ENCODE peak calls at places on chromosomes 4 and X, in six cellular contexts. E is mesothelial cell of epicardium, M is prostate gland, F is WTC11, X is left lung, J is progenitor cell of endocrine pancreas. Z is an unnamed sample.

GRCh38 chr4:150402968-150403367 is 179.0 kb upstream of the MAB21L2 start:
- DNase-seq in F (no peak), J (no peak), M (no peak), E (peak), X (peak), Z (no peak)

GRCh38 chrX:43870011-43870410 is 12.2 kb downstream of the MAOB start:
- DNase-seq in J (no peak), F (no peak), M (no peak), X (no peak), E (no peak), Z (no peak)

GRCh38 chrX:123675154-123675553 is 57.7 kb downstream of the THOC2 start:
- DNase-seq in M (no peak), J (no peak), F (no peak), X (no peak), E (no peak), Z (no peak)

GRCh38 chrX:39260965-39261364 is 459.7 kb downstream of the MID1IP1 start:
- DNase-seq in F (no peak), J (no peak), X (no peak), M (no peak), E (no peak), Z (no peak)

GRCh38 chr4:188374870-188375269 is 235.6 kb downstream of the TRIML1 start:
- DNase-seq in E (no peak), M (no peak), J (no peak), X (peak), F (no peak), Z (no peak)

GRCh38 chrX:2389324-2389723 is 111.5 kb downstream of the DHRSX start:
- DNase-seq in X (no peak), F (no peak), J (no peak), M (no peak), E (no peak), Z (no peak)

GRCh38 chr4:62135565-62136156 is 935.5 kb downstream of the ADGRL3 start:
- DNase-seq in X (no peak), J (no peak), F (no peak), M (no peak), E (no peak), Z (no peak)

GRCh38 chr4:118280501-118281218 is 72.1 kb downstream of the PRSS12 start:
- DNase-seq in X (peak), J (no peak), F (peak), E (no peak), M (peak), Z (peak)

GRCh38 chrX:45771114-45771513 is 570.4 kb upstream of the DIPK2B start:
- DNase-seq in J (no peak), X (peak), F (no peak), M (peak), E (no peak), Z (peak)

GRCh38 chr4:18942874-18943273 is 921.3 kb upstream of the LCORL start:
- DNase-seq in E (no peak), M (no peak), F (no peak), X (no peak), J (no peak), Z (no peak)

GRCh38 chrX:150148749-150149672 is 210.7 kb upstream of the EOLA2 start:
- DNase-seq in F (no peak), J (no peak), E (no peak), X (no peak), M (no peak), Z (peak)

GRCh38 chrX:136126892-136127406 is 20.4 kb upstream of the FHL1 start:
- DNase-seq in F (no peak), X (no peak), E (no peak), M (no peak), J (no peak), Z (no peak)

GRCh38 chr4:16661813-16662212 is 236.6 kb downstream of the LDB2 start:
- DNase-seq in E (no peak), X (no peak), J (no peak), M (no peak), F (no peak), Z (no peak)

GRCh38 chr4:24103434-24104168 is 213.8 kb upstream of the PPARGC1A start:
- DNase-seq in J (no peak), F (no peak), M (no peak), X (no peak), E (no peak), Z (peak)

GRCh38 chr4:139933541-139933940 is 220.4 kb downstream of the MAML3 start:
- DNase-seq in X (no peak), J (no peak), F (no peak), E (no peak), M (no peak), Z (no peak)

GRCh38 chrX:129577473-129577872 is 37.4 kb downstream of the OCRL start:
- DNase-seq in F (no peak), E (no peak), M (no peak), X (no peak), J (no peak), Z (peak)

GRCh38 chr4:22238742-22239141 is 277.1 kb downstream of the ADGRA3 start:
- DNase-seq in M (no peak), J (no peak), E (no peak), X (no peak), F (peak), Z (no peak)

GRCh38 chrX:29487714-29488113 is 727.6 kb upstream of the MAGEB2 start:
- DNase-seq in F (no peak), M (no peak), J (no peak), X (no peak), E (no peak), Z (no peak)

GRCh38 chr4:181874582-181874981 is 368.6 kb upstream of the TENM3 start:
- DNase-seq in M (no peak), F (no peak), J (no peak), E (no peak), X (no peak), Z (no peak)

GRCh38 chr4:113825272-113825671 is 63.7 kb upstream of the CAMK2D start:
- DNase-seq in J (no peak), F (no peak), E (no peak), M (no peak), X (no peak), Z (no peak)

GRCh38 chrX:56248492-56248891 is 16.3 kb downstream of the KLF8 start:
- DNase-seq in J (peak), E (no peak), F (peak), X (no peak), M (peak), Z (peak)

GRCh38 chr4:107709916-107710315 is 10.1 kb downstream of the PAPSS1 start:
- DNase-seq in E (no peak), X (no peak), F (no peak), M (no peak), J (no peak), Z (no peak)

GRCh38 chr4:144399927-144400326 is 246.0 kb upstream of the HHIP start:
- DNase-seq in F (no peak), J (no peak), M (no peak), X (no peak), E (no peak), Z (peak)

GRCh38 chrX:40202456-40202855 is 104.7 kb upstream of the BCOR start:
- DNase-seq in E (no peak), M (no peak), X (no peak), J (no peak), F (no peak), Z (no peak)

GRCh38 chr4:3261411-3262207 is 12.7 kb downstream of the MSANTD1 start:
- DNase-seq in E (peak), F (peak), X (no peak), J (no peak), M (no peak), Z (no peak)

GRCh38 chr4:140238353-140239041 is 84.5 kb upstream of the MAML3 start:
- DNase-seq in J (no peak), X (peak), F (peak), M (peak), E (no peak), Z (peak)

DNA sequence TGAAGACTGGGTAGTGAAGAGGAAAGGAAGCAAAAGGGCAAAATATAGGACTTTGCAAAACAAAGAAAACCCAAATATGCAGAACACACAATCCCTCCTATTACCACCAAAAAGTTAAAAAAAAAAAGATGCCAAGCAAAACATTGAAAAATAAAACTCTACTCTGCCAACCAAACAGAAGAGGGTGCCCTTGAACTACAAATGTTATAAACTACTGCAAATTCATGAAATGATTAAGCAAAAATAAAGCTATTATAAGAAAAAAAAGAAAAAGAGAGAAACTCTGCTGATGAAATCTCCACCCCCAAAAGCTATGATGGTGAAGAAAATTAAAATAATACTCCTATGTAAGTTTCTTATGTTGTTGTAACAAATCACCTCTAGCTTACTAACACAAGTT is 168.5 kb upstream of the STK26 start:
- DNase-seq in M (no peak), F (no peak), E (no peak), X (no peak), J (no peak), Z (no peak)
- TF ChIP-seq CTCF in M (no peak), F (no peak), E (peak), X (no peak), J (peak), Z (peak)

GRCh38 chrX:49103637-49104036 is 19.9 kb downstream of the GPKOW start:
- DNase-seq in J (no peak), E (no peak), X (no peak), M (no peak), F (no peak), Z (no peak)

GRCh38 chrX:49110417-49110816 is 13.1 kb downstream of the GPKOW start:
- DNase-seq in M (no peak), X (no peak), J (no peak), F (no peak), E (no peak), Z (no peak)

GRCh38 chrX:49108641-49109040 is 14.9 kb downstream of the GPKOW start:
- DNase-seq in E (no peak), M (no peak), F (no peak), X (no peak), J (no peak), Z (no peak)

GRCh38 chrX:49106296-49106695 is 17.2 kb downstream of the GPKOW start:
- DNase-seq in M (no peak), J (no peak), X (no peak), E (no peak), F (no peak), Z (no peak)

GRCh38 chrX:49106930-49107329 is 16.6 kb downstream of the GPKOW start:
- DNase-seq in X (no peak), E (no peak), F (peak), M (no peak), J (no peak), Z (peak)
- TF ChIP-seq CTCF in X (peak), E (peak), F (no peak), M (peak), J (peak), Z (peak)

GRCh38 chrX:522456-522855 is 108.1 kb upstream of the SHOX start:
- DNase-seq in M (no peak), X (no peak), F (no peak), J (no peak), E (no peak), Z (no peak)
- TF ChIP-seq CTCF in M (no peak), X (no peak), F (no peak), J (no peak), E (no peak), Z (no peak)

DNA sequence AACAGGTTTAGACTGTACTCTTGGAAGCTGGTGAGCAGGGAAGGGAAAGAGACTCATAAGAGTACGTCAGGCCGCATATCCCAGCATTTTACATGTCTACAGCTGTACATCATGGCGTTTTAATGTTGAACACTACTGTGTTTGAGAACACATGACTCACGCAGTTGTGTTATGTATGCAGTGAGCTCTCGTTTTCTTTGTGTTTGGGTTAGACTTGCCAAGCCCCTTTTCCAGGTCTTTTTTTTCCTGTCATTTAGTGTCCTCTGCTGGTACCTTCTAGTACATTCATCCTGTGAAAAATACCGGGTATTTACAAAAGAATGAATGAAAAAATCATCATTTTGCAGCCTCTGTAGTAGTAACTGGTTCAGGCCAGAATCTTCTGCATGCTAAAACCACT is 35.3 kb downstream of the SMS start:
- DNase-seq in X (no peak), F (no peak), M (peak), J (no peak), E (no peak), Z (peak)
- TF ChIP-seq CTCF in X (no peak), F (no peak), M (peak), J (peak), E (no peak), Z (peak)

DNA sequence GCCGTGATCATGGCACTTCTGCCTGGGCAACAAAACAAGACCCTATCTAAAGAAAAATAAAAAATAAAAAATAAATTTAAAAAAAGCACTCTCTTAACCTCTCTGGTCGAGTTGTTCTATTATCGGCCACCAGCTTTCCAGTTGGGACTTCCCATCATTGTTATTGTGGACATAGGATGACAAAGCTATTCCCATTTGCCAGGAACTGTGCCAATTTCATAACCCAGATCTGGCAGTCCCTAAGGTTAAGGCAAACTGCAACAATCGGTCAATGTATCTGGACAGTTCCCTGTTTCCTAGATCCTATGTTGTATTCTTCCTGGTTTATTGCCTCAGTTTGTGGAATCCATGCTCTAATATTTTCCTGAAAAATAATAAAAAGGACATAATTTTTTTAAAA is 17.8 kb upstream of the ANXA5 start:
- DNase-seq in X (no peak), F (no peak), E (no peak), M (no peak), J (no peak), Z (no peak)
- TF ChIP-seq CTCF in X (no peak), F (no peak), E (no peak), M (no peak), J (no peak), Z (no peak)

GRCh38 chr4:2168469-2169319 is 73.2 kb downstream of the HAUS3 start:
- DNase-seq in M (no peak), J (no peak), X (no peak), F (no peak), E (no peak), Z (no peak)
- TF ChIP-seq CTCF in M (no peak), J (no peak), X (no peak), F (no peak), E (no peak), Z (no peak)

GRCh38 chrX:109393859-109394258 is 88.0 kb downstream of the GUCY2F start:
- DNase-seq in E (no peak), M (no peak), X (no peak), J (no peak), F (peak), Z (no peak)
- TF ChIP-seq CTCF in E (no peak), M (no peak), X (no peak), J (no peak), F (no peak), Z (no peak)

GRCh38 chr4:158125325-158125724 is 47.5 kb downstream of the GASK1B start:
- DNase-seq in J (no peak), E (no peak), X (no peak), M (no peak), F (no peak), Z (no peak)

GRCh38 chr4:158121203-158121586 is 51.6 kb downstream of the GASK1B start:
- DNase-seq in J (no peak), F (no peak), M (no peak), E (no peak), X (no peak), Z (peak)

DNA sequence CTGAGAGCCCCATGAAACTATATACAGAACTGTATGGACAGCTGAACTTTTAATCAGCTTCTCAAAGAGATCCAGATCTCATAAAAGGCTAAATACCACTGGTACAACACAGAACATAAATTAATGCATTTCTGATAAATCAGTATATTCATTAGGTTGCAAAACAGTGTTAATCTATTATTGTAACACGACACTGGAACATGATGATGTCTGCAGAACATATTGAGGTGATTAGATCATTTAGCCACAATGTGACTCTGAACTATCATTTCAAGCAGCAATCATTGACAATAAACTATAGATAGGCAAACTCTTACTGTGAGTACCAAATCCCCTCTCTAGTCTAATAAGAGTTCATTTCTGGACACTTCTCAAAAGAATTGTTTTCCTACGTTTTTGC is 50.3 kb downstream of the GASK1B start:
- DNase-seq in X (no peak), J (no peak), F (no peak), E (no peak), M (no peak), Z (no peak)
- TF ChIP-seq CTCF in X (no peak), J (no peak), F (no peak), E (no peak), M (no peak), Z (no peak)

GRCh38 chr4:78311306-78311705 is 240.3 kb upstream of the ANXA3 start:
- DNase-seq in M (no peak), X (no peak), F (no peak), E (no peak), J (no peak), Z (no peak)
- TF ChIP-seq CTCF in M (no peak), X (no peak), F (no peak), E (no peak), J (no peak), Z (no peak)

DNA sequence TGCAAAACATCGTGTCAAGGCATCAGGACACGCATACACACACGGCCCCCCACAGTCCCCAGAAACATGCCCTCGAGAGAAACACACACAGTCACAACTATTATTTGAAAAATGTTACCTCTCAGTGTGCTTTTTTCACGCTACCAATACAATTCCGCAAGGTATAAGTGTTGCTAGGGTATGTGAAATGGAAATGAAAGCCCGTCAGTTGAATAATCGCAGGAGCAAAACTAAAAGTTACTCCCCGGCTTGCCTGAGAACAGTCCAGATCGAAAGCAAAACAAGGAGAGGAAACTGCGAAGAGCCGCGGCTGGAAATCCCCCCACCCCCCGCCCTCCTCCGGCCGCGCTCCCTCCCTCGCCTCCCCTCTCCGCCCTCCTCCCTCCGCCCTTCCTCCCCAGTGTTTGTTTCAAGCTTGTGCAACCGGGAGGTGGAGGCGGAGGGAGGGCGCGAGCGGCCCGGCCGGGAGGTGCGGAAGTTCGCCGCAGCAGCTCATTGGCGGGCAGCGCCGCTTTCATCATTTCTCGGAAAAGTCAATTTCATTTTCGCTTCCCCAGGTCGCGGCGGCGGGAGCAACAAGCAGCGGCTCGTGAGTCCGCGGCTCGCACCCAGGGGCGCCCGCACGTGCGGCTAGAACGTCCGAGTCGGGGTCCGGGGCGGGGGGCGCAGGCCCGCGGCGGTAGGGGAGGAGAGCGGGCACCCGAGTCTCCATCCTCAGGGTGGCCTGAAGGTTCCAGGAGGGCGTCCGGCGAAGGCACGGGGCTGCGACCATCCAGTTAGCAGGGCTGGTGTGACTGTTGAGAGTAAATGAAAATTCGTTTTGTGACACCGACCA is at the start of gene IRF2:
- DNase-seq in F (peak), E (peak), M (peak), J (peak), X (peak), Z (peak)
- TF ChIP-seq CTCF in F (no peak), E (no peak), M (peak), J (no peak), X (peak), Z (peak)